ENCODE peak calls at places on chromosomes 13 and 19, in nine cellular contexts. A, H, B, E, F, I, V, P and T are unnamed samples.

GRCh38 chr13:100306042-100306441 is 217.1 kb downstream of the PCCA start:
- DNase-seq in E (no peak), A (no peak), F (no peak), H (no peak), P (no peak), V (no peak), B (no peak), I (no peak), T (no peak)

GRCh38 chr13:84917252-84917878 is 881.9 kb downstream of the SLITRK6 start:
- DNase-seq in B (peak), A (no peak), E (no peak), P (no peak), I (no peak), H (no peak), F (peak), V (peak), T (no peak)

GRCh38 chr13:105991622-105992254 is 543.7 kb downstream of the EFNB2 start:
- DNase-seq in A (no peak), V (peak), F (peak), H (peak), E (no peak), B (peak), P (peak), I (no peak), T (no peak)

GRCh38 chr19:32988724-32989123 is 16.7 kb downstream of the FAAP24 start:
- DNase-seq in V (no peak), H (no peak), A (no peak), P (no peak), B (no peak), E (no peak), F (no peak), I (no peak), T (no peak)

GRCh38 chr19:8335343-8336071 is 7.6 kb downstream of the KANK3 start:
- DNase-seq in B (no peak), F (no peak), P (no peak), E (no peak), V (no peak), I (no peak), A (peak), H (no peak), T (no peak)

GRCh38 chr19:3479819-3480215 is 508 bp downstream of the SMIM24 start:
- DNase-seq in P (no peak), B (no peak), A (no peak), E (no peak), I (no peak), F (peak), H (no peak), V (peak), T (no peak)

GRCh38 chr19:29311391-29311790 is 98.4 kb upstream of the UQCRFS1 start:
- DNase-seq in B (no peak), A (no peak), E (no peak), I (no peak), F (no peak), P (no peak), V (no peak), H (no peak), T (no peak)

GRCh38 chr19:19740755-19741154 is 7.8 kb upstream of the ZNF14 start:
- DNase-seq in P (no peak), B (no peak), F (no peak), A (peak), V (no peak), I (no peak), E (no peak), H (no peak), T (no peak)

DNA sequence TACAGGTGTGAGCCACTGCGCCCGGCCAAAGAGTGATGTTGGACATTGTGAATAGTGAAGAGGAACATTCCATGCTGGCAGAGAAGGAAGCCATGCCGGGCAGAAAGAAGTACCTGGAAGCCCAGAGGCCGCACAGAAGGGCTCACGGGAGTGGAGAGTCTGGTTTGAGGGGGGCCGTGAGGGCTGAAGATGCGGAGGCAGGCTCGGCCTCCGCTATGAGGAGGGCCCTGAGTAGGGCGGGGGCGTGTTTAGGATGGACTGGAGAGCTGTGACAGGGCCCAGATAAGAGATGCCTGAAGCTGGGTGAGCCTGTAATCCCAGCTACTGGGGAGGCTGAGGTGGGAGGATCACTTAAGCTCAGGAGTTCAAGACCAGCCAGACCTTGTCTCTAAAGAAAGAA is 1.6 kb downstream of the JOSD2 start:
- DNase-seq in B (no peak), P (no peak), A (no peak), F (no peak), V (no peak), E (no peak), I (no peak), H (no peak), T (no peak)
- TF ChIP-seq CTCF in B (no peak), P (no peak), A (no peak), F (no peak), V (no peak), E (no peak), I (no peak), H (no peak), T (no peak)

GRCh38 chr13:33610471-33611015 is 207.4 kb upstream of the RFC3 start:
- DNase-seq in B (no peak), I (no peak), V (peak), A (no peak), E (no peak), H (no peak), P (no peak), F (no peak), T (no peak)

GRCh38 chr13:33611016-33611805 is 206.7 kb upstream of the RFC3 start:
- DNase-seq in F (no peak), B (no peak), V (peak), H (peak), E (peak), I (no peak), P (no peak), A (no peak), T (no peak)

GRCh38 chr13:33606692-33607091 is 211.3 kb upstream of the RFC3 start:
- DNase-seq in I (no peak), H (no peak), B (no peak), A (no peak), E (no peak), V (peak), P (no peak), F (peak), T (no peak)
- TF ChIP-seq CTCF in I (peak), H (no peak), B (no peak), A (no peak), E (no peak), V (no peak), P (no peak), F (no peak), T (peak)

GRCh38 chr19:24159707-24160106 is 72.7 kb downstream of the ZNF254 start:
- DNase-seq in V (peak), B (no peak), H (no peak), I (no peak), A (no peak), F (peak), E (no peak), P (no peak), T (no peak)
- TF ChIP-seq CTCF in V (peak), B (peak), H (no peak), I (peak), A (peak), F (no peak), E (no peak), P (no peak), T (peak)

GRCh38 chr13:69524459-69525155 is 583.0 kb upstream of the ATXN8OS start:
- DNase-seq in B (no peak), H (no peak), P (no peak), E (no peak), F (no peak), I (no peak), V (peak), A (no peak), T (no peak)
- TF ChIP-seq CTCF in B (no peak), H (no peak), P (no peak), E (no peak), F (peak), I (peak), V (peak), A (no peak), T (peak)